ENCODE peak calls at places on chromosomes 13 and 19, in four cellular contexts. V is ascending aorta; G is left ventricle myocardium inferior; U is naive thymus-derived CD4-positive, alpha-beta T cell. F is an unnamed sample.

GRCh38 chr19:19451429-19452240 is 46.2 kb downstream of the GATAD2A start:
- DNase-seq in V (no peak), U (peak; percentile 29), G (no peak), F (no peak)

GRCh38 chr19:19268453-19269385 is 4.4 kb downstream of the TM6SF2 start:
- DNase-seq in V (no peak), G (no peak), U (no peak), F (no peak)

GRCh38 chr13:113991191-113991669 is 17.4 kb upstream of the C13orf46 start:
- DNase-seq in G (no peak), V (no peak), U (no peak), F (no peak)

GRCh38 chr19:366951-367350 is 22.4 kb upstream of the MIER2 start:
- DNase-seq in V (no peak), U (no peak), G (no peak), F (no peak)

GRCh38 chr13:53201454-53202225 is 173.0 kb downstream of the OLFM4 start:
- DNase-seq in V (no peak), U (no peak), G (peak; percentile 14), F (no peak)

GRCh38 chr19:4456843-4457653 is 546 bp downstream of the UBXN6 start:
- DNase-seq in U (peak; percentile 20), G (peak; percentile 51), V (no peak), F (no peak)

GRCh38 chr19:46015961-46016425 is 6.9 kb downstream of the PGLYRP1 start:
- DNase-seq in V (no peak), G (no peak), U (peak; percentile 44), F (no peak)

GRCh38 chr19:32372726-32373613 is 27.6 kb downstream of the ZNF507 start:
- DNase-seq in G (no peak), V (no peak), U (no peak), F (no peak)

GRCh38 chr19:19185853-19186728 is 5.9 kb downstream of the BORCS8 start:
- DNase-seq in G (no peak), U (peak; percentile 66), V (no peak), F (no peak)

GRCh38 chr19:43527860-43528622 is 1.0 kb upstream of the ETHE1 start:
- DNase-seq in U (no peak), V (no peak), G (no peak), F (no peak)

GRCh38 chr13:99690426-99691189 is 189.3 kb downstream of the TM9SF2 start:
- DNase-seq in G (no peak), V (no peak), U (no peak), F (no peak)

GRCh38 chr19:55259540-55260210 is 858 bp upstream of the PPP6R1 start:
- DNase-seq in G (no peak), U (no peak), V (no peak), F (no peak)

GRCh38 chr19:14187586-14187985 is 18.4 kb downstream of the ADGRL1 start:
- DNase-seq in G (no peak), V (no peak), U (no peak), F (no peak)

GRCh38 chr19:37007587-37008220 is 70.5 kb upstream of the ZNF420 start:
- DNase-seq in V (no peak), G (peak; percentile 80), U (peak; percentile 9), F (no peak)

GRCh38 chr13:102729560-102730275 is 34.9 kb upstream of the METTL21C start:
- DNase-seq in G (no peak), V (no peak), U (no peak), F (no peak)

GRCh38 chr19:14758816-14759215 is 19.5 kb downstream of the ADGRE2 start:
- DNase-seq in U (no peak), V (no peak), G (no peak), F (no peak)

GRCh38 chr19:43430142-43430710 is 15.5 kb downstream of the TEX101 start:
- DNase-seq in G (no peak), U (no peak), V (no peak), F (no peak)

GRCh38 chr13:44155422-44156293 is 218.0 kb upstream of the SERP2 start:
- DNase-seq in G (peak; percentile 46), V (no peak), U (no peak), F (no peak)

GRCh38 chr13:96104516-96104915 is 14.6 kb downstream of the HS6ST3 start:
- DNase-seq in V (no peak), U (no peak), G (no peak), F (no peak)

GRCh38 chr19:11887618-11888531 is at the start of gene ZNF69:
- DNase-seq in V (peak; percentile 59), U (peak; percentile 60), G (peak; percentile 93), F (no peak)

GRCh38 chr13:51556740-51557139 is 27.5 kb upstream of the WDFY2 start:
- DNase-seq in U (no peak), V (no peak), G (peak; percentile 27), F (no peak)

GRCh38 chr19:55086730-55087541 is 11.3 kb downstream of the EPS8L1 start:
- DNase-seq in V (peak; percentile 67), G (peak; percentile 96), U (no peak), F (no peak)

GRCh38 chr19:47179643-47180310 is 49.1 kb downstream of the SAE1 start:
- DNase-seq in U (no peak), G (no peak), V (no peak), F (no peak)

GRCh38 chr13:23766199-23766771 is 122.9 kb downstream of the MIPEP start:
- DNase-seq in G (no peak), V (no peak), U (no peak), F (no peak)

GRCh38 chr19:11577451-11578341 is at the start of gene ACP5:
- DNase-seq in G (no peak), V (no peak), U (peak; percentile 29), F (no peak)

GRCh38 chr19:50325310-50326100 is 3.7 kb downstream of the KCNC3 start:
- DNase-seq in V (no peak), U (peak; percentile 72), G (peak; percentile 62), F (no peak)

GRCh38 chr13:113421673-113422270 is 31.5 kb downstream of the ADPRHL1 start:
- DNase-seq in G (no peak), V (no peak), U (no peak), F (no peak)

GRCh38 chr19:46471116-46471733 is at the start of gene PNMA8A:
- DNase-seq in U (no peak), V (peak; percentile 55), G (peak; percentile 74), F (no peak)

GRCh38 chr19:5628919-5629481 is 6.1 kb downstream of the SAFB start:
- DNase-seq in V (no peak), G (no peak), U (no peak), F (no peak)

DNA sequence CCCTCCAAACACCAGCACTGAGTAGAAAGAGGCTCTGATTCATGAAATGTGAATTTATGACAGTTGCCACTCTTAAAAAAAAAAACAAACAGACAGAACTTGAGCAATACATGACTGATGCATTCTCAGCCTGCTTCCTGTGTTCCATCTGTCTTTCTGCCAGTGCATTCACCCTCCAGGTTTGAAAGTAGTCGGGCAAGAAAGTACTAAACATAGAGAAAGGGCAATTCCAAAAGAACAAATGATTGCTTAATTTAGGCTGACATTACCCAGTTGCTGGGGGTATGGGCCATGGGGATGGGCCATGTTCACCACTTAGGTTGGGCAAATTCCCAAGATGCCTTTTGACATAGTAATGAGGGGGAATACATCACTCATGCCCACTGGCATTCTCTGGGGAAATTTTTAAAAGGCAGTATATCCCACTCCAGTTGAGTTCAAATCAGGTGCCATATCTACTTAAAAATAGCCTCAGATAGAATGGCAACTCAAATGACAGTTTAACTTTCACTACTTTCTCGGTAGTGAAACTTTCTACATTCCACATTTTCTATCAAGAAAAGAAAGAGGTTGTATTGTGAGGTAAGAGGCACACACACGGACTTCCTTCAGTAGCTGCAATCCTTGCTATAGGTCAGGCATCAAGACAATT is 5.5 kb downstream of the STARD13 start:
- DNase-seq in U (no peak), V (no peak), G (no peak), F (no peak)
- H3K4me1 ChIP-seq in U (no peaks in the 10 kb centered on the region), V (peaks cover 41% of the 10 kb centered on the region), G (peaks cover 99% of the 10 kb centered on the region), F (peaks cover 82% of the 10 kb centered on the region)

GRCh38 chr13:41365636-41366035 is 54.6 kb downstream of the NAA16 start:
- DNase-seq in V (no peak), U (no peak), G (no peak), F (no peak)
- H3K4me3 ChIP-seq in V (no peak overlapping the region), U (no peak overlapping the region), G (no peak overlapping the region), F (no peak overlapping the region)

DNA sequence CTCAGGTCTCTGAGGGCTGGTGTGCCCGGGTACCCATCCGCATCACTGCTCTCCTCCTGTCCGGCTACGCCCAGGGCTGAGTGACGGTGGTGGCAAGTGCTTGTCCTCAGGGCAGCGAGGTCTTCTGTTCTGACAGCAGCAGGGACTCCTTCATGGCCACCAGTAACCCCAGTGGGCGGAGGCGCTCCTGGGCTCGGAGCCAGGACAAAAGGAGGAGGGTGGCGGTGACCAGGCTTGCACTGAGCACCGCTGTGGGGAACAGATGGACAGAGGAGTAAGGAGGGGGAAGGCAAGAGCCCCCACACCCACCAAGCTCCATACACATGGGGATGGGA is 5.8 kb downstream of the CD320 start:
- DNase-seq in U (no peak), V (no peak), G (peak; percentile 79), F (no peak)
- H3K4me1 ChIP-seq in U (peaks cover 8% of the 10 kb centered on the region), V (peaks cover 2% of the 10 kb centered on the region), G (peaks cover 36% of the 10 kb centered on the region), F (peaks cover 9% of the 10 kb centered on the region)

DNA sequence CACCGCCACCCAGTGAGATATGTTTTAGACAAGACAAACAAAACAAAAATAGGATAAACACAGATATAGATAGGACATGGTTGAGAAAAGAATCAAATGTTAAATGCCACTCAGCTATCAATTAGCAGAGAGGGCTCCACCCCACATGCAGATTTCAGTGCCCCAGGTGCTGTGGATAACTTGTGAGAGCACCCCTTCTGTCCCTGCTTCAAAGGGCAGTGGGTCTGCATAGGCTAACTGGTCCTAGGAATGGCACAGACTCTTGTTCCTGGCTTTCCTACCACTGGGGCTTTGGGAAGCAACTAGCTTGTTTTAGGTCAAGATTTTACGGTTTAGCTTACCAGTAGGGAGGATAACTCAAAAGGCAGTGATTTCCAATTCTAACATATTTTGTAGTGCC is 460.3 kb downstream of the TSHZ3 start:
- DNase-seq in G (no peak), U (no peak), V (no peak), F (no peak)
- H3K4me3 ChIP-seq in G (no peak overlapping the region), U (no peak overlapping the region), V (no peak overlapping the region), F (no peak overlapping the region)

DNA sequence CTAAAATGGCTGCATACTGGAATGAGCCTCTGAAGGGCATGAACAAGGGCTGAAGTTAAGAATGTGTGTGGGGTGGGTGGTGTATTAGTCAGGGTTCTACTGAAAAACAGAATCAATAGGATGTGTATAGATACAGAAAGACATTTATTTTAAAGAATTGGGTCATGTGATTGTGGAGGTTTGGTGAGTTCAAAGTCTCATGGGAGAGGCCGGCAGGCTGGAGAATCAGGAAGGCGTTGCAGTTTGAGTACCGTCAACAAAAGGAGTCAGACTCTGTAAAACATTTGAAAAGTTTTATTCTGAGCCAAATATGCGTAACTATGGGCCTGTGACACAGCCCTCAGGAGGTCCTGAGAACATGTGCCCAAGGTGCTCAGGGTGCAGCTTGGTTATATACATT is 24.4 kb upstream of the CYSLTR2 start:
- DNase-seq in V (no peak), G (no peak), U (no peak), F (no peak)
- H3K4me1 ChIP-seq in V (no peaks in the 10 kb centered on the region), G (peaks cover 25% of the 10 kb centered on the region), U (peaks cover 4% of the 10 kb centered on the region), F (peaks cover 6% of the 10 kb centered on the region)

F was measured in esophagus squamous epithelium.